ENCODE peak calls at places on chromosomes 2 and 18, in eight cellular contexts. One of them, this sample, is unnamed.

GRCh38 chr2:29817846-29818680 is 103.3 kb downstream of the ALK start:
- DNase-seq in C1 segment of cervical spinal cord: no peak
- DNase-seq in cardiac muscle cell: no peak
- DNase-seq in breast epithelium: no peak
- DNase-seq in choroid plexus epithelial cell: no peak
- DNase-seq in NCI-H1436: no peak
- DNase-seq in chondrocyte: no peak
- DNase-seq in EH: no peak
- DNase-seq in this sample: no peak

GRCh38 chr18:54205951-54206350 is 18.5 kb downstream of the MBD2 start:
- DNase-seq in C1 segment of cervical spinal cord: no peak
- DNase-seq in cardiac muscle cell: peak
- DNase-seq in breast epithelium: no peak
- DNase-seq in choroid plexus epithelial cell: peak
- DNase-seq in NCI-H1436: no peak
- DNase-seq in chondrocyte: no peak
- DNase-seq in EH: peak
- DNase-seq in this sample: no peak

GRCh38 chr18:73948497-73948896 is 199.1 kb downstream of the FBXO15 start:
- DNase-seq in C1 segment of cervical spinal cord: no peak
- DNase-seq in cardiac muscle cell: peak
- DNase-seq in breast epithelium: no peak
- DNase-seq in choroid plexus epithelial cell: peak
- DNase-seq in NCI-H1436: no peak
- DNase-seq in chondrocyte: no peak
- DNase-seq in EH: peak
- DNase-seq in this sample: no peak

GRCh38 chr2:102273619-102274211 is 37.6 kb upstream of the IL1RL1 start:
- DNase-seq in C1 segment of cervical spinal cord: no peak
- DNase-seq in cardiac muscle cell: peak
- DNase-seq in breast epithelium: no peak
- DNase-seq in choroid plexus epithelial cell: peak
- DNase-seq in NCI-H1436: no peak
- DNase-seq in chondrocyte: no peak
- DNase-seq in EH: peak
- DNase-seq in this sample: no peak

GRCh38 chr2:184734338-184734737 is 136.0 kb downstream of the ZNF804A start:
- DNase-seq in C1 segment of cervical spinal cord: no peak
- DNase-seq in cardiac muscle cell: no peak
- DNase-seq in breast epithelium: no peak
- DNase-seq in choroid plexus epithelial cell: no peak
- DNase-seq in NCI-H1436: no peak
- DNase-seq in chondrocyte: no peak
- DNase-seq in EH: no peak
- DNase-seq in this sample: no peak

GRCh38 chr2:47172156-47172921 is 17.2 kb upstream of the STPG4 start:
- DNase-seq in C1 segment of cervical spinal cord: no peak
- DNase-seq in cardiac muscle cell: no peak
- DNase-seq in breast epithelium: no peak
- DNase-seq in choroid plexus epithelial cell: no peak
- DNase-seq in NCI-H1436: no peak
- DNase-seq in chondrocyte: no peak
- DNase-seq in EH: peak
- DNase-seq in this sample: no peak

GRCh38 chr2:146123256-146123655 is 1603.3 kb upstream of the ZEB2 start:
- DNase-seq in C1 segment of cervical spinal cord: no peak
- DNase-seq in cardiac muscle cell: peak
- DNase-seq in breast epithelium: no peak
- DNase-seq in choroid plexus epithelial cell: peak
- DNase-seq in NCI-H1436: no peak
- DNase-seq in chondrocyte: no peak
- DNase-seq in EH: no peak
- DNase-seq in this sample: no peak

GRCh38 chr2:112958428-112959108 is 19.2 kb upstream of the IL36G start:
- DNase-seq in C1 segment of cervical spinal cord: no peak
- DNase-seq in cardiac muscle cell: peak
- DNase-seq in breast epithelium: no peak
- DNase-seq in choroid plexus epithelial cell: peak
- DNase-seq in NCI-H1436: peak
- DNase-seq in chondrocyte: no peak
- DNase-seq in EH: peak
- DNase-seq in this sample: no peak

GRCh38 chr2:232491139-232491780 is 3.6 kb upstream of the ECEL1 start:
- DNase-seq in C1 segment of cervical spinal cord: no peak
- DNase-seq in cardiac muscle cell: no peak
- DNase-seq in breast epithelium: no peak
- DNase-seq in choroid plexus epithelial cell: no peak
- DNase-seq in NCI-H1436: no peak
- DNase-seq in chondrocyte: peak
- DNase-seq in EH: no peak
- DNase-seq in this sample: no peak

GRCh38 chr18:24831871-24832665 is 371.6 kb downstream of the HRH4 start:
- DNase-seq in C1 segment of cervical spinal cord: no peak
- DNase-seq in cardiac muscle cell: no peak
- DNase-seq in breast epithelium: no peak
- DNase-seq in choroid plexus epithelial cell: no peak
- DNase-seq in NCI-H1436: no peak
- DNase-seq in chondrocyte: no peak
- DNase-seq in EH: no peak
- DNase-seq in this sample: no peak

GRCh38 chr2:240601831-240602160 is 15.3 kb downstream of the CAPN10 start:
- DNase-seq in C1 segment of cervical spinal cord: no peak
- DNase-seq in cardiac muscle cell: no peak
- DNase-seq in breast epithelium: no peak
- DNase-seq in choroid plexus epithelial cell: no peak
- DNase-seq in NCI-H1436: no peak
- DNase-seq in chondrocyte: peak
- DNase-seq in EH: no peak
- DNase-seq in this sample: no peak

GRCh38 chr2:236749346-236749745 is 179.7 kb downstream of the ACKR3 start:
- DNase-seq in C1 segment of cervical spinal cord: no peak
- DNase-seq in cardiac muscle cell: no peak
- DNase-seq in breast epithelium: no peak
- DNase-seq in choroid plexus epithelial cell: peak
- DNase-seq in NCI-H1436: no peak
- DNase-seq in chondrocyte: no peak
- DNase-seq in EH: peak
- DNase-seq in this sample: no peak

GRCh38 chr2:16252251-16252650 is 311.9 kb downstream of the MYCN start:
- DNase-seq in C1 segment of cervical spinal cord: no peak
- DNase-seq in cardiac muscle cell: no peak
- DNase-seq in breast epithelium: no peak
- DNase-seq in choroid plexus epithelial cell: no peak
- DNase-seq in NCI-H1436: no peak
- DNase-seq in chondrocyte: no peak
- DNase-seq in EH: no peak
- DNase-seq in this sample: no peak

GRCh38 chr2:1499033-1499795 is 86.0 kb downstream of the TPO start:
- DNase-seq in C1 segment of cervical spinal cord: no peak
- DNase-seq in cardiac muscle cell: no peak
- DNase-seq in breast epithelium: peak
- DNase-seq in choroid plexus epithelial cell: no peak
- DNase-seq in NCI-H1436: no peak
- DNase-seq in chondrocyte: peak
- DNase-seq in EH: no peak
- DNase-seq in this sample: no peak

GRCh38 chr2:29596584-29596983 is 324.8 kb downstream of the ALK start:
- DNase-seq in C1 segment of cervical spinal cord: no peak
- DNase-seq in cardiac muscle cell: no peak
- DNase-seq in breast epithelium: no peak
- DNase-seq in choroid plexus epithelial cell: no peak
- DNase-seq in NCI-H1436: no peak
- DNase-seq in chondrocyte: no peak
- DNase-seq in EH: no peak
- DNase-seq in this sample: no peak

GRCh38 chr2:172181840-172182239 is 79.1 kb upstream of the DLX2 start:
- DNase-seq in C1 segment of cervical spinal cord: no peak
- DNase-seq in cardiac muscle cell: peak
- DNase-seq in breast epithelium: no peak
- DNase-seq in choroid plexus epithelial cell: peak
- DNase-seq in NCI-H1436: no peak
- DNase-seq in chondrocyte: no peak
- DNase-seq in EH: peak
- DNase-seq in this sample: no peak

GRCh38 chr18:43587538-43588153 is 310.4 kb upstream of the SYT4 start:
- DNase-seq in C1 segment of cervical spinal cord: no peak
- DNase-seq in cardiac muscle cell: peak
- DNase-seq in breast epithelium: no peak
- DNase-seq in choroid plexus epithelial cell: peak
- DNase-seq in NCI-H1436: peak
- DNase-seq in chondrocyte: no peak
- DNase-seq in EH: peak
- DNase-seq in this sample: no peak

GRCh38 chr2:111100765-111101162 is 19.9 kb upstream of the BCL2L11 start:
- DNase-seq in C1 segment of cervical spinal cord: no peak
- DNase-seq in cardiac muscle cell: no peak
- DNase-seq in breast epithelium: no peak
- DNase-seq in choroid plexus epithelial cell: no peak
- DNase-seq in NCI-H1436: no peak
- DNase-seq in chondrocyte: no peak
- DNase-seq in EH: peak
- DNase-seq in this sample: no peak

GRCh38 chr2:11004206-11004605 is 92.5 kb downstream of the KCNF1 start:
- DNase-seq in C1 segment of cervical spinal cord: no peak
- DNase-seq in cardiac muscle cell: peak
- DNase-seq in breast epithelium: no peak
- DNase-seq in choroid plexus epithelial cell: peak
- DNase-seq in NCI-H1436: no peak
- DNase-seq in chondrocyte: no peak
- DNase-seq in EH: peak
- DNase-seq in this sample: no peak

GRCh38 chr2:108912629-108912902 is 76.5 kb downstream of the EDAR start:
- DNase-seq in C1 segment of cervical spinal cord: no peak
- DNase-seq in cardiac muscle cell: no peak
- DNase-seq in breast epithelium: no peak
- DNase-seq in choroid plexus epithelial cell: no peak
- DNase-seq in NCI-H1436: no peak
- DNase-seq in chondrocyte: no peak
- DNase-seq in EH: no peak
- DNase-seq in this sample: no peak

GRCh38 chr2:162242586-162243304 is 500 bp downstream of the FAP start:
- DNase-seq in C1 segment of cervical spinal cord: no peak
- DNase-seq in cardiac muscle cell: peak
- DNase-seq in breast epithelium: no peak
- DNase-seq in choroid plexus epithelial cell: peak
- DNase-seq in NCI-H1436: no peak
- DNase-seq in chondrocyte: no peak
- DNase-seq in EH: peak
- DNase-seq in this sample: no peak

GRCh38 chr2:11945139-11946126 is 199.0 kb downstream of the LPIN1 start:
- DNase-seq in C1 segment of cervical spinal cord: no peak
- DNase-seq in cardiac muscle cell: no peak
- DNase-seq in breast epithelium: no peak
- DNase-seq in choroid plexus epithelial cell: no peak
- DNase-seq in NCI-H1436: no peak
- DNase-seq in chondrocyte: no peak
- DNase-seq in EH: no peak
- DNase-seq in this sample: no peak

This sample was measured in effector memory CD4-positive, alpha-beta T cell.